ENCODE peak calls at places on chromosomes 11 and 22, in four cellular contexts. F is GM12878, Y is K562, M is HepG2. S is an unnamed sample.

GRCh38 chr22:31960767-31961166 is 16.4 kb downstream of the YWHAH start:
- DNase-seq in F (no peak), Y (no peak), M (no peak), S (no peak)

GRCh38 chr11:46888636-46889035 is 29.7 kb downstream of the LRP4 start:
- DNase-seq in F (no peak), Y (no peak), M (no peak), S (no peak)

GRCh38 chr11:3205261-3206127 is 13.1 kb downstream of the MRGPRG start:
- DNase-seq in F (no peak), Y (no peak), M (no peak), S (no peak)

GRCh38 chr11:115637842-115638241 is 133.6 kb upstream of the CADM1 start:
- DNase-seq in F (no peak), Y (no peak), M (no peak), S (no peak)

GRCh38 chr11:71305451-71306125 is 53.2 kb upstream of the SHANK2 start:
- DNase-seq in F (no peak), Y (no peak), M (no peak), S (no peak)

GRCh38 chr11:116736763-116737162 is 36.0 kb downstream of the BUD13 start:
- DNase-seq in F (no peak), Y (peak; percentile 45), M (peak; percentile 60), S (peak; percentile 44)

GRCh38 chr11:13463779-13464290 is 813 bp upstream of the BTBD10 start:
- DNase-seq in F (no peak), Y (no peak), M (no peak), S (no peak)

GRCh38 chr11:99316761-99317475 is 296.2 kb downstream of the CNTN5 start:
- DNase-seq in F (no peak), Y (no peak), M (no peak), S (no peak)

GRCh38 chr11:38718049-38718448 is 2120.0 kb upstream of the RAG2 start:
- DNase-seq in F (no peak), Y (no peak), M (peak; percentile 2), S (no peak)

GRCh38 chr11:132858203-132858602 is 674.1 kb downstream of the OPCML start:
- DNase-seq in F (no peak), Y (no peak), M (no peak), S (peak; percentile 10)

GRCh38 chr22:43707650-43708049 is 104.5 kb downstream of the EFCAB6 start:
- DNase-seq in F (no peak), Y (no peak), M (no peak), S (no peak)

GRCh38 chr22:25702046-25702445 is 39.9 kb upstream of the MYO18B start:
- DNase-seq in F (no peak), Y (no peak), M (peak; percentile 18), S (no peak)

GRCh38 chr11:587978-588380 is 11.7 kb downstream of the PHRF1 start:
- DNase-seq in F (no peak), Y (peak; percentile 57), M (peak; percentile 96), S (no peak)

GRCh38 chr11:68267881-68268240 is 3.9 kb downstream of the C11orf24 start:
- DNase-seq in F (no peak), Y (no peak), M (no peak), S (no peak)

GRCh38 chr11:64844330-64845124 is at the start of gene CDC42BPG:
- DNase-seq in F (no peak), Y (peak; percentile 96), M (peak; percentile 27), S (peak; percentile 80)

GRCh38 chr11:47538741-47539575 is 14.0 kb downstream of the CELF1 start:
- DNase-seq in F (no peak), Y (no peak), M (no peak), S (no peak)

DNA sequence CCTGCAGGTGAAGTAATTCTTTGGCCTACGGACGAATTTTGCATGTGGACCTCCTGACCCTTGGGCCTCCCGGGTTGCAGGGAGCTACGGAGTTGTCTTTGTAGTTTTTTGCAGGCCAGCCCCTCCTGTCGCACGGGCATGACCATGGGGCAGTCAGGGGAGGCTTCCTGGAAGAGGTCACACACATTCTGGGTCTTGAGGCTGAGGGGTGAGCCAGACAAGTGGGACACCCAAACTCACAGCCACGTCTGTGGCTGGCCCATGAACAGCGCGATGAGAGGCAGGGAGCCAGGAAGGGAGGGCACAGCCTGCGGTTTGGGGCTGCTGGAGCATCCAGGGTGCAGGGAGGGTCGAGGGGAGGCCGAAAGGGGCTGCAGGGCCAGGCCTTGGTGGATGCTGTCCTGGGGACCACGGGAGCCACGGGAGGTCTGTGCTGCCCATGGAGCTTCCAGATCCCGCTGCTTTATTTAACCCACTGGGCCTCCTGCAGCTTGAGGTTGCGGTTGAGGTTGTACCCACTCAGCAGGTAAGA is 78.9 kb downstream of the FBLN1 start:
- DNase-seq in F (no peak), Y (no peak), M (no peak), S (no peak)
- TF ChIP-seq FOXK2 in F (no peak), Y (no peak), M (no peak), S (no peak)

GRCh38 chr11:77197626-77198320 is 69.7 kb downstream of the MYO7A start:
- DNase-seq in F (no peak), Y (no peak), M (no peak), S (no peak)

GRCh38 chr11:77195071-77195705 is 67.1 kb downstream of the MYO7A start:
- DNase-seq in F (no peak), Y (no peak), M (no peak), S (no peak)

GRCh38 chr11:77198440-77198849 is 70.4 kb downstream of the MYO7A start:
- DNase-seq in F (no peak), Y (peak; percentile 82), M (peak; percentile 41), S (peak; percentile 68)

GRCh38 chr11:77199346-77199745 is 71.3 kb downstream of the MYO7A start:
- DNase-seq in F (no peak), Y (no peak), M (no peak), S (no peak)

GRCh38 chr11:77196961-77197360 is 68.9 kb downstream of the MYO7A start:
- DNase-seq in F (no peak), Y (no peak), M (no peak), S (no peak)
- TF ChIP-seq FOXK2 in F (no peak), Y (no peak), M (no peak), S (no peak)

DNA sequence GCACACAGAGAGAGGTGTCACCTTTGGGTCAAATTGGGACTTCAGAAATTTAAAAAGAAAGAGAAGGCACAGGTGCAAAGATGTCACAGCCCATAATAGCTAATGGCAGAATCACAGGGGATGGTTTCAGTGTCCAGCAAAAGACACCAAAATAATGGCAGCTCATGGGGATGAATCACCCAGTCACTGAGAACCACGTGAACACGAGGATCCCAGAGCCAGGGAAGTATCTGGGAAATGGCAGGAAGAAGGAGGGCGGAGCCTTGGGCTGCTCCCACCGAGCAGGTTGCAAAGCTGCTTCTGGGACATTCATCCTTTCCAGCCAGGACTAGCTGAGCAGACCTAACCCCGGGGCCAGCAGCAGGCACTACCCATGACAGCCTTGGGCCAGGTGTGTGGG is 45.6 kb downstream of the TRMU start:
- DNase-seq in F (no peak), Y (no peak), M (no peak), S (no peak)
- TF ChIP-seq FOXK2 in F (no peak), Y (no peak), M (no peak), S (no peak)

GRCh38 chr22:19431641-19432091 is at the start of gene HIRA:
- DNase-seq in F (no peak), Y (peak; percentile 95), M (peak; percentile 60), S (peak; percentile 85)

GRCh38 chr22:19434829-19435580 is 2.7 kb downstream of the MRPL40 start:
- DNase-seq in F (no peak), Y (no peak), M (no peak), S (no peak)

GRCh38 chr22:19430890-19431541 is 517 bp downstream of the HIRA start:
- DNase-seq in F (no peak), Y (no peak), M (peak; percentile 39), S (peak; percentile 45)

GRCh38 chr22:19429950-19430889 is 1.3 kb downstream of the HIRA start:
- DNase-seq in F (no peak), Y (peak; percentile 77), M (peak; percentile 75), S (peak; percentile 35)

DNA sequence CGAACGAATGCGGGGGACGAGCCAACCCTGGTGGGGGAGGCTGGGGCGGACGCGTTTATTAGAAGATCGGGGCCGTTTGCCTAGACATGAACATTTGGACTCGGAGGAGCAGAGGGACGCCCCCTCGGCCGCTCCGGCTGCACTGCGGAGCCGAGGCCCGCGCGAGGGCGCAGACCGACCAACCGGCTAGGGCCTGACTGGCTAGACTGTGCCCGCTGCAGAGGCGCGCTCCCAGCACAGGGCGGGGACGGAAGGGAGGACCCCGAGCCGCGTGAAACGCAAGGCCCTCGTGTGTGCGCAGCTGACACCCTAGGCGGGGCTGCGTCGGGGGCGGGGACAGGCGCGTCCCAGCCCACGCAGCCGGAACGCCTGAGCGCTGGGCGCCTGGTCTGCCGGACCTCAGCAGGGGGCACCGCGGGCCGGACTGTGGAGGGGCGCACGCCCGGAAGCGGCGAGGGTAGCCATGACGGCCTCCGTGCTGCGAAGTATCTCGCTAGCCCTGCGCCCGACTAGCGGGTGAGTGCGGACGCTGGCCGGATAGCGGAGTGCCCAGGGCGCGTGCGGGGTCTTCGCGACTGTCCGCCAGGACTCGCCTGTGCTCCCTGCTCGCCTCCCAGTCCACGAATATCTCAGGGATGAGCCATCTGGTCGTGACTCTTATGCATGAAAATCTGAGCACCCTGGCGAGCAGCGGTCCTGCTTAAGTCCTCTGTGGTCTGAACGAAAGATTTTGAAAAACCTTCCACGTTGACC is at the start of gene MRPL40:
- DNase-seq in F (peak; percentile 76), Y (peak; percentile 100), M (peak; percentile 86), S (peak; percentile 95)
- TF ChIP-seq FOXK2 in F (peak; percentile 63), Y (no peak), M (no peak), S (no peak)

DNA sequence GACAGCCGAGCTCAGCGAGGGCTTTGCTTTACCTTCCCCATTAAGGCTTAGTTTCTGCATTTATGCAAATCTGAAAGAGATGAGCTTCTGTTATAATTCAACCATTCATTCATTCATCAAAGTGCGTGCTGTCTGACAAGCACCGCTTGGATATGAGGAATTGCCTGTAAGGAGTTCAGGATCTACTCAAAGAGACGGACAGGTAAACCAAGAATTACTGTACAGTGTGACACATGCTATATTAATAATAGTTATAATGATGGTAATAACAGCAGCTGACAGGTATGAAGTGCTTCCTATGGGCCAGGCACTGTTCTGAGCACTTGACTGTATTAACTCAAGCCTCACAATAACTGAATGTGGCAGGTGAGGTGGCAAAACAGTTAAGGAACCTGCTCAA is 109.9 kb upstream of the TBCEL start:
- DNase-seq in F (no peak), Y (no peak), M (no peak), S (no peak)
- TF ChIP-seq FOXK2 in F (no peak), Y (no peak), M (no peak), S (no peak)

GRCh38 chr11:74321487-74322188 is 10.2 kb upstream of the P4HA3 start:
- DNase-seq in F (no peak), Y (peak; percentile 30), M (peak; percentile 12), S (peak; percentile 27)
- TF ChIP-seq FOXK2 in F (no peak), Y (no peak), M (no peak), S (no peak)

GRCh38 chr11:123018702-123019101 is 37.1 kb upstream of the BSX start:
- DNase-seq in F (no peak), Y (no peak), M (no peak), S (no peak)

DNA sequence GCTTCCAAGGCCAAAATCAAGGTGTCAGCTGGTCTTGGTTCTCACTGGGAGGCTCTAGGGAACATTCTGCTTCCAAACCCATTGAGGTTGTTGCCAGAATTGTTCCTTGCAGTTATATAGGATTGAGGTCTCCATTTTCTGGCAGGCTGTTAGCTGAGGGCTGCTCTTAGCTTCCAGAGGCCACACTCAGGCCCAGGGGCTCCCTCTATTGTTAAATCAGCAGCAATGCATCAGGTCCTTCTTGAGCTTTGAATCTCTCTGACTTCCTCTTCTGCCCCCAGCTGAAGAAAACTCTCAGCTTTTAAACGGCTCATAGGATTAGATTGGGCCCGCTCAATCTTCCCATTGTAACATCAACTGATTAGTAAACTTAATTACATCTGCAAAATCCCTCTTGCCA is 39.3 kb upstream of the BSX start:
- DNase-seq in F (no peak), Y (no peak), M (peak; percentile 43), S (peak; percentile 73)
- TF ChIP-seq FOXK2 in F (no peak), Y (no peak), M (no peak), S (no peak)

GRCh38 chr11:8219257-8220021 is 44.2 kb downstream of the LMO1 start:
- DNase-seq in F (no peak), Y (peak; percentile 72), M (peak; percentile 39), S (peak; percentile 70)
- TF ChIP-seq FOXK2 in F (no peak), Y (no peak), M (no peak), S (no peak)